ENCODE peak calls at places on chromosomes 4 and X, in four cellular contexts. One of them, this sample, is unnamed.

GRCh38 chr4:53490161-53490915 is 100.9 kb downstream of the LNX1 start:
- DNase-seq in AG09309: no peak
- DNase-seq in lower lobe of right lung: no peak
- DNase-seq in CD8-positive, alpha-beta memory T cell: no peak
- DNase-seq in this sample: no peak

GRCh38 chr4:117560329-117560728 is 474.0 kb upstream of the NDST3 start:
- DNase-seq in AG09309: no peak
- DNase-seq in lower lobe of right lung: no peak
- DNase-seq in CD8-positive, alpha-beta memory T cell: no peak
- DNase-seq in this sample: no peak

GRCh38 chr4:113806850-113807249 is 45.3 kb upstream of the CAMK2D start:
- DNase-seq in AG09309: no peak
- DNase-seq in lower lobe of right lung: no peak
- DNase-seq in CD8-positive, alpha-beta memory T cell: no peak
- DNase-seq in this sample: no peak

GRCh38 chr4:15550491-15550890 is 80.8 kb downstream of the CC2D2A start:
- DNase-seq in AG09309: no peak
- DNase-seq in lower lobe of right lung: no peak
- DNase-seq in CD8-positive, alpha-beta memory T cell: no peak
- DNase-seq in this sample: no peak

GRCh38 chrX:10110984-10111363 is 45.8 kb upstream of the CLCN4 start:
- DNase-seq in AG09309: no peak
- DNase-seq in lower lobe of right lung: no peak
- DNase-seq in CD8-positive, alpha-beta memory T cell: peak; percentile 79
- DNase-seq in this sample: peak; percentile 47

GRCh38 chrX:13090261-13091110 is 46.1 kb upstream of the FAM9C start:
- DNase-seq in AG09309: no peak
- DNase-seq in lower lobe of right lung: no peak
- DNase-seq in CD8-positive, alpha-beta memory T cell: peak; percentile 53
- DNase-seq in this sample: no peak

GRCh38 chr4:168569066-168569908 is 72.4 kb downstream of the PALLD start:
- DNase-seq in AG09309: no peak
- DNase-seq in lower lobe of right lung: no peak
- DNase-seq in CD8-positive, alpha-beta memory T cell: no peak
- DNase-seq in this sample: no peak

GRCh38 chr4:52371861-52372260 is 287.2 kb downstream of the USP46 start:
- DNase-seq in AG09309: no peak
- DNase-seq in lower lobe of right lung: no peak
- DNase-seq in CD8-positive, alpha-beta memory T cell: no peak
- DNase-seq in this sample: no peak

GRCh38 chr4:20305976-20306375 is 54.3 kb downstream of the SLIT2 start:
- DNase-seq in AG09309: no peak
- DNase-seq in lower lobe of right lung: no peak
- DNase-seq in CD8-positive, alpha-beta memory T cell: no peak
- DNase-seq in this sample: no peak

GRCh38 chr4:102819588-102820365 is 7.6 kb downstream of the UBE2D3 start:
- DNase-seq in AG09309: no peak
- DNase-seq in lower lobe of right lung: no peak
- DNase-seq in CD8-positive, alpha-beta memory T cell: peak; percentile 64
- DNase-seq in this sample: no peak

GRCh38 chr4:140116442-140117104 is 37.4 kb downstream of the MAML3 start:
- DNase-seq in AG09309: no peak
- DNase-seq in lower lobe of right lung: no peak
- DNase-seq in CD8-positive, alpha-beta memory T cell: no peak
- DNase-seq in this sample: peak; percentile 16

GRCh38 chr4:52824603-52825310 is 37.4 kb upstream of the RASL11B start:
- DNase-seq in AG09309: no peak
- DNase-seq in lower lobe of right lung: peak; percentile 48
- DNase-seq in CD8-positive, alpha-beta memory T cell: no peak
- DNase-seq in this sample: no peak

GRCh38 chr4:4820264-4820663 is 39.2 kb upstream of the MSX1 start:
- DNase-seq in AG09309: no peak
- DNase-seq in lower lobe of right lung: no peak
- DNase-seq in CD8-positive, alpha-beta memory T cell: no peak
- DNase-seq in this sample: no peak

GRCh38 chr4:81214518-81215218 is 354 bp downstream of the PRKG2 start:
- DNase-seq in AG09309: no peak
- DNase-seq in lower lobe of right lung: peak; percentile 47
- DNase-seq in CD8-positive, alpha-beta memory T cell: no peak
- DNase-seq in this sample: no peak

GRCh38 chrX:49876750-49877149 is 2.5 kb upstream of the USP27X start:
- DNase-seq in AG09309: no peak
- DNase-seq in lower lobe of right lung: no peak
- DNase-seq in CD8-positive, alpha-beta memory T cell: peak; percentile 26
- DNase-seq in this sample: no peak

GRCh38 chrX:283115-283845 is 2.1 kb downstream of the PLCXD1 start:
- DNase-seq in AG09309: peak; percentile 38
- DNase-seq in lower lobe of right lung: peak; percentile 93
- DNase-seq in CD8-positive, alpha-beta memory T cell: peak; percentile 85
- DNase-seq in this sample: peak; percentile 78

GRCh38 chr4:178423366-178423765 is 981.1 kb upstream of the AGA start:
- DNase-seq in AG09309: no peak
- DNase-seq in lower lobe of right lung: no peak
- DNase-seq in CD8-positive, alpha-beta memory T cell: no peak
- DNase-seq in this sample: no peak

GRCh38 chr4:189202182-189202868 is 738.3 kb upstream of the FRG1 start:
- DNase-seq in AG09309: peak; percentile 72
- DNase-seq in lower lobe of right lung: peak; percentile 65
- DNase-seq in CD8-positive, alpha-beta memory T cell: peak; percentile 6
- DNase-seq in this sample: no peak

GRCh38 chr4:90159193-90159592 is 32.0 kb downstream of the CCSER1 start:
- DNase-seq in AG09309: no peak
- DNase-seq in lower lobe of right lung: no peak
- DNase-seq in CD8-positive, alpha-beta memory T cell: no peak
- DNase-seq in this sample: no peak

GRCh38 chr4:105674011-105674410 is 34.5 kb downstream of the INTS12 start:
- DNase-seq in AG09309: no peak
- DNase-seq in lower lobe of right lung: no peak
- DNase-seq in CD8-positive, alpha-beta memory T cell: no peak
- DNase-seq in this sample: no peak

GRCh38 chrX:21374163-21374993 is at the start of gene CNKSR2:
- DNase-seq in AG09309: no peak
- DNase-seq in lower lobe of right lung: peak; percentile 61
- DNase-seq in CD8-positive, alpha-beta memory T cell: peak; percentile 80
- DNase-seq in this sample: peak; percentile 24

GRCh38 chrX:134631404-134632346 is 26.6 kb downstream of the PLAC1 start:
- DNase-seq in AG09309: peak; percentile 67
- DNase-seq in lower lobe of right lung: no peak
- DNase-seq in CD8-positive, alpha-beta memory T cell: no peak
- DNase-seq in this sample: no peak

DNA sequence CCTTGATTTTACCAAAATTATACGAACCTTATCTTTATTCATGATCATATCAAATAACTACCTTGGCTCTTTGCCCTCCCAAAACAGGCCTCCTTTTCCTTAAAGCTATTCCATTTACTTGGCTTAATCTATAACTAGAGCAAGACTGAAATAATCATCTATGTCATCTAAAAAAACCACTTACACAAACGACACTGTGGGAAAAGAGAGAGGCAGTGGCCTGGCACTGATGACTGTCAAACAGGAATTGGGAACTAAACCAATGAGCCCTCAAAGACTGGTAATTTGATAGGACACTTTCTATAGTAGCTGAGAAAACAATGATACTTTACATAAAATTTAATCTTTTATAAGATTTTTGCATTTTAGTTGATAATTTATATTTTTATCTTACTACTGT is 11.7 kb upstream of the PTPN13 start:
- DNase-seq in AG09309: no peak
- DNase-seq in lower lobe of right lung: no peak
- DNase-seq in CD8-positive, alpha-beta memory T cell: no peak
- DNase-seq in this sample: no peak
- H3K4me3 ChIP-seq in AG09309: no peak overlapping the region
- H3K4me3 ChIP-seq in lower lobe of right lung: peak overlapping the region; percentile 22
- H3K4me3 ChIP-seq in CD8-positive, alpha-beta memory T cell: no peak overlapping the region
- H3K4me3 ChIP-seq in this sample: no peak overlapping the region

GRCh38 chr4:3369781-3370660 is 71.7 kb upstream of the HGFAC start:
- DNase-seq in AG09309: peak; percentile 80
- DNase-seq in lower lobe of right lung: peak; percentile 45
- DNase-seq in CD8-positive, alpha-beta memory T cell: peak; percentile 48
- DNase-seq in this sample: no peak
- H3K4me3 ChIP-seq in AG09309: peak overlapping the region; percentile 18
- H3K4me3 ChIP-seq in lower lobe of right lung: peak overlapping the region; percentile 27
- H3K4me3 ChIP-seq in CD8-positive, alpha-beta memory T cell: peak overlapping the region; percentile 29
- H3K4me3 ChIP-seq in this sample: peak overlapping the region; percentile 34

DNA sequence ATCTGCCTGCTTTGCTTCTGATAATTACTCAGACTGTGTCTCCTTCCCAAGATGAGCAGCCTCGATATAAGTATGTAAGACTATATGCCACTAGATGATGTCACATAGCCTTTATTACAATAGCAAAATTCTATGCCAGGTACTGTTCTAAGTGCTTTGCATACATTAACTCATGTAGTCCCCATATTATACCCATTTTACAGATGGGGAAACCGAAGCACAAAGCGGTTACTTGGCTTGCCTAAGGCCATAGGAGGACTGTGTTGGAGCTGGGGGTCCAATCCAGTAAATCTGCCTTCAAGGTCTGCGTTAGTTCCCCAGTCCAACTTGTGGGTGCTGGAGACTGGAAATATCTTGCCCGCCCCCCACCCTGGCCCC is 826 bp upstream of the SCML1 start:
- DNase-seq in AG09309: no peak
- DNase-seq in lower lobe of right lung: no peak
- DNase-seq in CD8-positive, alpha-beta memory T cell: no peak
- DNase-seq in this sample: no peak
- H3K4me3 ChIP-seq in AG09309: peak overlapping the region; percentile 57
- H3K4me3 ChIP-seq in lower lobe of right lung: peak overlapping the region; percentile 46
- H3K4me3 ChIP-seq in CD8-positive, alpha-beta memory T cell: peak overlapping the region; percentile 50
- H3K4me3 ChIP-seq in this sample: peak overlapping the region; percentile 92

GRCh38 chrX:108439961-108440696 is 491 bp downstream of the COL4A5 start:
- DNase-seq in AG09309: no peak
- DNase-seq in lower lobe of right lung: peak; percentile 30
- DNase-seq in CD8-positive, alpha-beta memory T cell: no peak
- DNase-seq in this sample: no peak

GRCh38 chrX:108437354-108437753 is 868 bp downstream of the COL4A6 start:
- DNase-seq in AG09309: no peak
- DNase-seq in lower lobe of right lung: no peak
- DNase-seq in CD8-positive, alpha-beta memory T cell: no peak
- DNase-seq in this sample: no peak

GRCh38 chrX:108435261-108435660 is 3.0 kb downstream of the COL4A6 start:
- DNase-seq in AG09309: no peak
- DNase-seq in lower lobe of right lung: no peak
- DNase-seq in CD8-positive, alpha-beta memory T cell: no peak
- DNase-seq in this sample: no peak

GRCh38 chrX:108439434-108439883 is at the start of gene COL4A5:
- DNase-seq in AG09309: no peak
- DNase-seq in lower lobe of right lung: peak; percentile 43
- DNase-seq in CD8-positive, alpha-beta memory T cell: no peak
- DNase-seq in this sample: no peak

GRCh38 chrX:108437789-108438623 is at the start of gene COL4A6:
- DNase-seq in AG09309: no peak
- DNase-seq in lower lobe of right lung: peak; percentile 27
- DNase-seq in CD8-positive, alpha-beta memory T cell: no peak
- DNase-seq in this sample: no peak
- H3K4me3 ChIP-seq in AG09309: no peak within 1 kb of the TSS
- H3K4me3 ChIP-seq in lower lobe of right lung: peak within 1 kb of the TSS; percentile 50
- H3K4me3 ChIP-seq in CD8-positive, alpha-beta memory T cell: no peak within 1 kb of the TSS
- H3K4me3 ChIP-seq in this sample: no peak within 1 kb of the TSS

DNA sequence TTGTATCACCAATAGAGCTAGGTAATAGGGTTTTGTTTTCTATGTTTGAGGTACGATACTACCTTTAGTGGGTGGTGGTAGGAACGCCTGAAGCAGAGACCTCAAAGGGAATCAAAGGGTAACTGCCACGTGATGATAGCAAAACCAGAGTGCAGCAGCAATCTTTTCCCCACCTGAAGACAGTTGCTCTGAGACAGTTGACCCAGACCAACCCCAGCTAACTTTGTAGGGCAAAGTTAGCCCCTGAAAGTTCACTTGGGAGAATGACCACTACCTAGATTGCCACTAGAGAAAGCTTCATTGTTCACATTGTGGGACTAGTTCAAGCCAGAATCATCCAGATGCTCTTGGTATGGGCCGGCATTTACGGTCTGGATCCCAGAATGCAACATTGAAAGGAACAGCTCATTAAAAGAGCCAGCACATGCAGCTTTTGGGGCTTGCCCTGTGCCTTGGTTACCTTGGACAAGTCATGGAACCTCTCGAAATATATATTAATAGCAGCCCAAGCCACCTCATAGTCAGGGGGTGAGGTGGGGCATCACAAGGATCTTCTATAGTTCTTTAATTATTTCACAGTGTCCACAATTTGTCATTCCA is 4.0 kb downstream of the SEPTIN6 start:
- DNase-seq in AG09309: no peak
- DNase-seq in lower lobe of right lung: no peak
- DNase-seq in CD8-positive, alpha-beta memory T cell: peak; percentile 75
- DNase-seq in this sample: peak; percentile 53
- H3K4me3 ChIP-seq in AG09309: no peak overlapping the region
- H3K4me3 ChIP-seq in lower lobe of right lung: no peak overlapping the region
- H3K4me3 ChIP-seq in CD8-positive, alpha-beta memory T cell: peak overlapping the region; percentile 60
- H3K4me3 ChIP-seq in this sample: peak overlapping the region; percentile 53

GRCh38 chrX:153829549-153829798 is 870 bp downstream of the PDZD4 start:
- DNase-seq in AG09309: no peak
- DNase-seq in lower lobe of right lung: no peak
- DNase-seq in CD8-positive, alpha-beta memory T cell: no peak
- DNase-seq in this sample: no peak
- H3K4me3 ChIP-seq in AG09309: no peak overlapping the region
- H3K4me3 ChIP-seq in lower lobe of right lung: peak overlapping the region; percentile 43
- H3K4me3 ChIP-seq in CD8-positive, alpha-beta memory T cell: no peak overlapping the region
- H3K4me3 ChIP-seq in this sample: no peak overlapping the region

GRCh38 chr4:183098723-183099536 is at the start of gene WWC2:
- DNase-seq in AG09309: peak; percentile 67
- DNase-seq in lower lobe of right lung: peak; percentile 95
- DNase-seq in CD8-positive, alpha-beta memory T cell: peak; percentile 62
- DNase-seq in this sample: peak; percentile 47
- H3K4me3 ChIP-seq in AG09309: peak within 1 kb of the TSS; percentile 65
- H3K4me3 ChIP-seq in lower lobe of right lung: peak within 1 kb of the TSS; percentile 87
- H3K4me3 ChIP-seq in CD8-positive, alpha-beta memory T cell: peak within 1 kb of the TSS; percentile 66
- H3K4me3 ChIP-seq in this sample: peak within 1 kb of the TSS; percentile 86

This sample was measured in CD8-positive, alpha-beta T cell.